ENCODE peak calls at places on chromosome 3, in seven cellular contexts. X is nucleus accumbens; D is glomerular endothelial cell; P is KBM-7; K is activated T-cell treated with anti-CD3 and anti-CD28 coated beads for 48 hours; Y is stimulated activated CD4-positive, alpha-beta T cell treated with anti-CD3 and anti-CD28 coated beads, Interleukin-2, amount 100 ng/mL, for 24 hours; A is neuronal stem cell. S is an unnamed sample.

GRCh38 chr3:124802702-124803101 is 72.5 kb downstream of the UMPS start:
- DNase-seq in K (no peak), A (no peak), D (no peak), Y (no peak), P (no peak), X (peak; percentile 30), S (no peak)

GRCh38 chr3:189554868-189555557 is 76.2 kb upstream of the TP63 start:
- DNase-seq in K (no peak), P (no peak), X (no peak), D (no peak), A (no peak), Y (no peak), S (no peak)

GRCh38 chr3:33940149-33940548 is 141.7 kb downstream of the PDCD6IP start:
- DNase-seq in X (no peak), P (no peak), D (no peak), A (no peak), Y (no peak), K (no peak), S (no peak)

GRCh38 chr3:31724681-31725080 is 192.0 kb downstream of the STT3B start:
- DNase-seq in X (no peak), K (no peak), D (no peak), A (no peak), Y (no peak), P (peak; percentile 4), S (no peak)

GRCh38 chr3:171704002-171704401 is 106.3 kb downstream of the PLD1 start:
- DNase-seq in A (no peak), Y (peak; percentile 20), K (peak; percentile 8), P (peak; percentile 61), X (no peak), D (no peak), S (no peak)

GRCh38 chr3:95437409-95437808 is 1374.5 kb downstream of the NSUN3 start:
- DNase-seq in X (no peak), A (no peak), D (no peak), Y (no peak), P (no peak), K (no peak), S (no peak)

GRCh38 chr3:14925729-14926591 is 21.4 kb upstream of the NR2C2 start:
- DNase-seq in P (peak; percentile 87), Y (no peak), K (no peak), D (no peak), X (no peak), A (peak; percentile 64), S (no peak)

GRCh38 chr3:38479431-38480092 is 16.6 kb upstream of the EXOG start:
- DNase-seq in X (peak; percentile 11), A (no peak), K (peak; percentile 19), Y (peak; percentile 50), D (peak; percentile 37), P (peak; percentile 57), S (no peak)

GRCh38 chr3:15875016-15875689 is 77.4 kb upstream of the ANKRD28 start:
- DNase-seq in P (no peak), A (no peak), Y (no peak), X (no peak), D (no peak), K (no peak), S (no peak)

GRCh38 chr3:47250309-47251060 is 32.1 kb downstream of the KIF9 start:
- DNase-seq in K (no peak), D (peak; percentile 23), A (peak; percentile 14), X (no peak), Y (no peak), P (peak; percentile 54), S (no peak)

GRCh38 chr3:195908439-195909293 is at the start of gene TNK2:
- DNase-seq in D (no peak), X (no peak), K (peak; percentile 36), P (no peak), Y (peak; percentile 50), A (no peak), S (no peak)

GRCh38 chr3:51371943-51372557 is 13.0 kb upstream of the MANF start:
- DNase-seq in P (peak; percentile 77), D (peak; percentile 73), Y (peak; percentile 64), A (peak; percentile 71), K (no peak), X (no peak), S (peak; percentile 28)

GRCh38 chr3:104908761-104909160 is 457.9 kb upstream of the ALCAM start:
- DNase-seq in P (no peak), D (no peak), A (no peak), X (no peak), Y (no peak), K (no peak), S (no peak)

GRCh38 chr3:48408823-48409281 is 21.0 kb downstream of the PLXNB1 start:
- DNase-seq in K (no peak), X (no peak), P (peak; percentile 21), Y (peak; percentile 15), A (no peak), D (no peak), S (no peak)

GRCh38 chr3:8555705-8556314 is 54.2 kb downstream of the LMCD1 start:
- DNase-seq in X (no peak), K (no peak), D (no peak), P (no peak), Y (no peak), A (no peak), S (no peak)

S was measured in stimulated activated naive B cell treated with anti-CD40 and anti-IgM and Interleukin-4, amounts not matched to agents 10 μg/mL and 1 μg/mL and 100 μg/mL, for 72 hours.